ENCODE peak calls at places on chromosome 16, in four cellular contexts. Q is activated naive CD8-positive, alpha-beta T cell treated with anti-CD3 and anti-CD28 coated beads, Interleukin-2, amount 50 U/mL, for 24 hours; S is fibroblast of the aortic adventitia; X is lower lobe of right lung. O is an unnamed sample.

GRCh38 chr16:68927016-68927415 is 83.7 kb downstream of the TANGO6 start:
- DNase-seq in Q (no peak), S (no peak), X (no peak), O (no peak)

GRCh38 chr16:19008770-19009169 is 25.0 kb downstream of the TMC7 start:
- DNase-seq in Q (no peak), S (peak), X (no peak), O (peak)

GRCh38 chr16:3576211-3576610 is 992 bp downstream of the NLRC3 start:
- DNase-seq in Q (peak), S (no peak), X (no peak), O (no peak)

GRCh38 chr16:4347010-4347409 is 4.1 kb downstream of the PAM16 start:
- DNase-seq in Q (no peak), S (no peak), X (no peak), O (peak)

GRCh38 chr16:63575031-63575430 is 1538.8 kb upstream of the CDH8 start:
- DNase-seq in Q (no peak), S (no peak), X (no peak), O (no peak)

GRCh38 chr16:17275076-17275732 is 195.6 kb downstream of the XYLT1 start:
- DNase-seq in Q (no peak), S (no peak), X (no peak), O (no peak)

GRCh38 chr16:30839523-30840227 is 52.7 kb upstream of the ZNF629 start:
- DNase-seq in Q (no peak), S (peak), X (no peak), O (no peak)

GRCh38 chr16:75023019-75023418 is 24.2 kb downstream of the ZNRF1 start:
- DNase-seq in Q (no peak), S (no peak), X (no peak), O (peak)

GRCh38 chr16:87678618-87679017 is 76.3 kb downstream of the JPH3 start:
- DNase-seq in Q (no peak), S (no peak), X (no peak), O (no peak)

GRCh38 chr16:56614549-56614991 is 6.2 kb downstream of the MT2A start:
- DNase-seq in Q (peak), S (peak), X (no peak), O (peak)

GRCh38 chr16:79918916-79919315 is 318.4 kb upstream of the MAF start:
- DNase-seq in Q (no peak), S (no peak), X (no peak), O (no peak)

GRCh38 chr16:55567382-55567781 is 898 bp downstream of the CAPNS2 start:
- DNase-seq in Q (no peak), S (peak), X (no peak), O (peak)

GRCh38 chr16:87076950-87077749 is 240.0 kb downstream of the C16orf95 start:
- DNase-seq in Q (peak), S (peak), X (peak), O (peak)

GRCh38 chr16:84933774-84934571 is 77.4 kb downstream of the ZDHHC7 start:
- DNase-seq in Q (no peak), S (peak), X (no peak), O (peak)

GRCh38 chr16:30005341-30006094 is 5.3 kb downstream of the DOC2A start:
- DNase-seq in Q (peak), S (peak), X (no peak), O (peak)

GRCh38 chr16:79183571-79183970 is 417.0 kb downstream of the MAF start:
- DNase-seq in Q (no peak), S (no peak), X (no peak), O (no peak)

GRCh38 chr16:48622456-48623303 is 12.7 kb upstream of the N4BP1 start:
- DNase-seq in Q (no peak), S (no peak), X (no peak), O (no peak)

GRCh38 chr16:56880176-56880575 is 15.2 kb downstream of the SLC12A3 start:
- DNase-seq in Q (no peak), S (no peak), X (no peak), O (no peak)

GRCh38 chr16:67796099-67796718 is 10.2 kb downstream of the RANBP10 start:
- DNase-seq in Q (no peak), S (no peak), X (no peak), O (no peak)

GRCh38 chr16:87180069-87180468 is 137.1 kb downstream of the C16orf95 start:
- DNase-seq in Q (no peak), S (no peak), X (no peak), O (no peak)

GRCh38 chr16:67301080-67301757 is 21.9 kb downstream of the PLEKHG4 start:
- DNase-seq in Q (no peak), S (peak), X (no peak), O (peak)

GRCh38 chr16:2879854-2880508 is 3.0 kb upstream of the FLYWCH2 start:
- DNase-seq in Q (no peak), S (no peak), X (no peak), O (no peak)

GRCh38 chr16:25478476-25478875 is 213.3 kb upstream of the HS3ST4 start:
- DNase-seq in Q (no peak), S (peak), X (no peak), O (no peak)

GRCh38 chr16:138049-138417 is 440 bp downstream of the NPRL3 start:
- DNase-seq in Q (peak), S (no peak), X (no peak), O (peak)

GRCh38 chr16:76277099-76278030 is at the start of gene CNTNAP4:
- DNase-seq in Q (no peak), S (no peak), X (no peak), O (no peak)

GRCh38 chr16:83661656-83662055 is 146.1 kb upstream of the HSBP1 start:
- DNase-seq in Q (no peak), S (no peak), X (no peak), O (no peak)

GRCh38 chr16:83806036-83806435 is 1.7 kb upstream of the HSBP1 start:
- DNase-seq in Q (no peak), S (no peak), X (no peak), O (no peak)

GRCh38 chr16:73846292-73846849 is 450.2 kb upstream of the PSMD7 start:
- DNase-seq in Q (no peak), S (no peak), X (no peak), O (no peak)

GRCh38 chr16:4375717-4376116 is 4.1 kb downstream of the VASN start:
- DNase-seq in Q (no peak), S (peak), X (no peak), O (no peak)

GRCh38 chr16:30875881-30876791 is 17.7 kb downstream of the BCL7C start:
- DNase-seq in Q (peak), S (no peak), X (no peak), O (peak)

GRCh38 chr16:72990003-72990521 is 57.9 kb downstream of the ZFHX3 start:
- DNase-seq in Q (no peak), S (peak), X (no peak), O (peak)

GRCh38 chr16:80997139-80997798 is 9.4 kb downstream of the CMC2 start:
- DNase-seq in Q (no peak), S (peak), X (no peak), O (peak)

GRCh38 chr16:64925166-64925565 is 196.7 kb downstream of the CDH11 start:
- DNase-seq in Q (no peak), S (no peak), X (no peak), O (no peak)

GRCh38 chr16:80347900-80348299 is 192.9 kb upstream of the DYNLRB2 start:
- DNase-seq in Q (no peak), S (peak), X (no peak), O (peak)

GRCh38 chr16:85613609-85614337 is 651 bp downstream of the GSE1 start:
- DNase-seq in Q (peak), S (peak), X (peak), O (peak)

GRCh38 chr16:77409311-77409710 is 25.5 kb downstream of the ADAMTS18 start:
- DNase-seq in Q (no peak), S (no peak), X (no peak), O (no peak)

GRCh38 chr16:65002265-65002664 is 119.6 kb downstream of the CDH11 start:
- DNase-seq in Q (no peak), S (peak), X (no peak), O (peak)

GRCh38 chr16:27795992-27796614 is 246.2 kb downstream of the KATNIP start:
- DNase-seq in Q (peak), S (peak), X (peak), O (peak)

GRCh38 chr16:62978451-62978850 is 942.2 kb upstream of the CDH8 start:
- DNase-seq in Q (no peak), S (no peak), X (no peak), O (no peak)